ENCODE peak calls at places on chromosomes 11 and 22, in eight cellular contexts. T is right lobe of liver, J is lower leg skin, U is HCT116, C is transverse colon, P is ovary, K is tibial nerve, F is testis. H is an unnamed sample.

GRCh38 chr11:66268953-66269906 is 791 bp downstream of the RAB1B start:
- DNase-seq in T (no peak), J (no peak), U (no peak), C (no peak), P (no peak), K (no peak), F (no peak), H (no peak)

GRCh38 chr11:72625746-72626636 is 48.2 kb downstream of the PDE2A start:
- DNase-seq in T (peak), J (peak), U (no peak), C (peak), P (peak), K (peak), F (peak), H (peak)

GRCh38 chr11:30710216-30710615 is 124.1 kb upstream of the MPPED2 start:
- DNase-seq in T (no peak), J (no peak), U (no peak), C (no peak), P (no peak), K (no peak), F (no peak), H (no peak)

GRCh38 chr22:35734517-35734827 is 16.8 kb downstream of the APOL5 start:
- DNase-seq in T (peak), J (no peak), U (no peak), C (no peak), P (peak), K (no peak), F (no peak), H (no peak)

GRCh38 chr11:86914836-86915519 is 40.2 kb downstream of the FZD4 start:
- DNase-seq in T (no peak), J (no peak), U (no peak), C (no peak), P (no peak), K (no peak), F (no peak), H (no peak)

GRCh38 chr11:107689317-107690202 is 22.3 kb downstream of the SLN start:
- DNase-seq in T (peak), J (peak), U (peak), C (peak), P (peak), K (peak), F (peak), H (peak)

GRCh38 chr11:130737866-130738431 is 178.3 kb downstream of the SNX19 start:
- DNase-seq in T (no peak), J (no peak), U (no peak), C (no peak), P (peak), K (no peak), F (peak), H (peak)

GRCh38 chr22:40491990-40492631 is 121.7 kb downstream of the SGSM3 start:
- DNase-seq in T (no peak), J (peak), U (no peak), C (no peak), P (no peak), K (no peak), F (no peak), H (no peak)

GRCh38 chr11:75334402-75334891 is 17.0 kb downstream of the ARRB1 start:
- DNase-seq in T (no peak), J (no peak), U (no peak), C (no peak), P (no peak), K (no peak), F (no peak), H (no peak)

GRCh38 chr11:72141066-72141465 is 5.5 kb downstream of the FOLR3 start:
- DNase-seq in T (no peak), J (no peak), U (no peak), C (no peak), P (no peak), K (no peak), F (no peak), H (no peak)

GRCh38 chr22:45632791-45633515 is 38.7 kb upstream of the ATXN10 start:
- DNase-seq in T (no peak), J (no peak), U (no peak), C (no peak), P (no peak), K (no peak), F (no peak), H (no peak)

GRCh38 chr11:79414644-79415317 is 26.0 kb downstream of the TENM4 start:
- DNase-seq in T (no peak), J (no peak), U (no peak), C (no peak), P (peak), K (no peak), F (no peak), H (peak)

GRCh38 chr22:31344369-31345330 is 1.5 kb downstream of the PATZ1 start:
- DNase-seq in T (peak), J (peak), U (no peak), C (peak), P (peak), K (peak), F (peak), H (peak)

GRCh38 chr22:43320943-43321900 is 21.9 kb downstream of the SCUBE1 start:
- DNase-seq in T (no peak), J (no peak), U (no peak), C (no peak), P (no peak), K (no peak), F (peak), H (no peak)

GRCh38 chr22:28034760-28035401 is 115.8 kb upstream of the PITPNB start:
- DNase-seq in T (peak), J (peak), U (no peak), C (peak), P (peak), K (peak), F (peak), H (peak)

GRCh38 chr11:40170076-40170475 is 1289.4 kb downstream of the LRRC4C start:
- DNase-seq in T (no peak), J (no peak), U (no peak), C (no peak), P (no peak), K (no peak), F (no peak), H (no peak)

GRCh38 chr11:30863177-30863576 is 277.0 kb upstream of the MPPED2 start:
- DNase-seq in T (no peak), J (no peak), U (no peak), C (no peak), P (no peak), K (no peak), F (no peak), H (no peak)

GRCh38 chr11:29159552-29160465 is 857.0 kb downstream of the KCNA4 start:
- DNase-seq in T (no peak), J (no peak), U (peak), C (peak), P (no peak), K (no peak), F (peak), H (no peak)

GRCh38 chr22:20430641-20431519 is 6.7 kb downstream of the SCARF2 start:
- DNase-seq in T (no peak), J (no peak), U (peak), C (peak), P (peak), K (no peak), F (peak), H (no peak)

GRCh38 chr11:97786961-97787360 is 1233.8 kb upstream of the CNTN5 start:
- DNase-seq in T (no peak), J (no peak), U (no peak), C (no peak), P (no peak), K (no peak), F (no peak), H (no peak)

GRCh38 chr11:41659990-41660389 is 200.5 kb upstream of the LRRC4C start:
- DNase-seq in T (no peak), J (no peak), U (no peak), C (no peak), P (no peak), K (no peak), F (no peak), H (no peak)

GRCh38 chr11:77085652-77086051 is 17.0 kb upstream of the OMP start:
- DNase-seq in T (peak), J (no peak), U (no peak), C (peak), P (peak), K (peak), F (no peak), H (no peak)

GRCh38 chr11:13169709-13170108 is 107.9 kb upstream of the BMAL1 start:
- DNase-seq in T (no peak), J (no peak), U (peak), C (no peak), P (no peak), K (no peak), F (no peak), H (no peak)

GRCh38 chr22:25564320-25564978 is at the start of gene GRK3:
- DNase-seq in T (peak), J (peak), U (peak), C (peak), P (peak), K (peak), F (peak), H (peak)

GRCh38 chr11:14905104-14906033 is 13.3 kb upstream of the CYP2R1 start:
- DNase-seq in T (peak), J (no peak), U (no peak), C (peak), P (peak), K (peak), F (peak), H (peak)

GRCh38 chr11:108518581-108518980 is 20.4 kb upstream of the POGLUT3 start:
- DNase-seq in T (no peak), J (no peak), U (no peak), C (no peak), P (no peak), K (no peak), F (no peak), H (no peak)

GRCh38 chr22:23500508-23501208 is 79.4 kb downstream of the IGLL1 start:
- DNase-seq in T (peak), J (no peak), U (no peak), C (no peak), P (no peak), K (no peak), F (no peak), H (no peak)

GRCh38 chr11:122405788-122406341 is 249.7 kb upstream of the UBASH3B start:
- DNase-seq in T (no peak), J (no peak), U (no peak), C (no peak), P (no peak), K (no peak), F (no peak), H (no peak)

DNA sequence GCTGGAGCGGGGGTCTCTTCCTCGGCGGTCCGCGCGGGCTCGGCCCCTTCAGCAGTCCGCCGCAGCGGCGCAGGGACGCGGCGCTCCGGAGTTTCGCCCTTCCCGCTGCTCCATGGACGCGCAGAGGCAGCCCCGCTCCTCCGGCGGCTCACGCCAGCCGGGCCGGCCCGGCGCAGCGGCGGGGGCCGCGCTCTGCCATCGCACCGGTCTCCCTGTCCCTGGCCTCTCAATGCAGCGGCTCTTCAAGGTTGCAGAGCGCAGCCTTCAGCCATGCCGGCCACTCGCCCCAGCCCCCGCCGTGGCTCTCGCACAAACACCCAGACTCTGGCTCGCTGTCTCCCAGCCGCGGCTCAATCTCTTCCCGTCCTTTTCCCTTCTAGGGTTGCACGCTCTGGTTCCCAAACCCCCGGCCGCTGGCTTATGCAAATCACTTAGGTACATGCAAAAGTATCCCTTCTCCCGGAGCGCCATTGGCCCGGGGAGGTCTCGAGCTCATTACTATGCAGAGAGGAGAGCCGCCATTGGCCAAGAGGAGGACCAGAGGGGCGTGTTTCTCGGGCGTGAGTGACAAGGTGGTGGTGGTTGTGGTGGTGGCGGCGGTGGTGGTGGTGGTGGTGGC is at the start of gene LGR4:
- DNase-seq in T (peak), J (peak), U (peak), C (peak), P (peak), K (peak), F (peak), H (peak)
- TF ChIP-seq POLR2A in T (peak), J (no peak), U (no peak), C (peak), P (peak), K (peak), F (peak), H (no peak)

GRCh38 chr11:17515443-17516176 is 28.6 kb downstream of the USH1C start:
- DNase-seq in T (no peak), J (no peak), U (no peak), C (no peak), P (no peak), K (no peak), F (no peak), H (no peak)
- TF ChIP-seq POLR2A in T (no peak), J (no peak), U (no peak), C (no peak), P (no peak), K (no peak), F (no peak), H (no peak)

GRCh38 chr11:88175707-88176066 is 444 bp upstream of the RAB38 start:
- DNase-seq in T (no peak), J (no peak), U (no peak), C (no peak), P (no peak), K (no peak), F (peak), H (no peak)

GRCh38 chr11:88178211-88178610 is 3.0 kb upstream of the RAB38 start:
- DNase-seq in T (no peak), J (no peak), U (no peak), C (no peak), P (no peak), K (no peak), F (peak), H (no peak)

GRCh38 chr11:88171982-88172381 is 3.3 kb downstream of the RAB38 start:
- DNase-seq in T (no peak), J (no peak), U (no peak), C (no peak), P (no peak), K (no peak), F (no peak), H (no peak)

GRCh38 chr11:88175004-88175706 is at the start of gene RAB38:
- DNase-seq in T (peak), J (peak), U (peak), C (peak), P (peak), K (no peak), F (peak), H (no peak)

DNA sequence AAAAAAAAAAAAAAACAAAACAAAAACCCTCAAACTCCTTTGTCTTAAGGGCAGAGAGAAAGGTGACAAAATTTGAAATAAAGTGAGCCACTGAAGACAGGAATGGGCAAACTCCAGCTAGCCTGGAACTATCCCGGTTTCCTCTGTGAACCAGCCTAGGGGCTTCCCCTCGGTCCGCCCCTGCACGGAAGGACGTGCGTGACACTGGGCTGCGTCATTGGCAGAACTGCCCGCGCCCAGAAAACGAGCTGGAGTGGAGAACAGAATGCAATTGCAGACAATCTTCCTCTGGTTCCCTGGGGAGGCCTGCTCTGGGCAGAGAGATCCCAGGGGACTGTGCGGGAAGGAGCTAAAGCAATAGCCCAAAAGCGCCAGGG is 628 bp downstream of the RAB38 start:
- DNase-seq in T (peak), J (peak), U (peak), C (peak), P (peak), K (peak), F (peak), H (peak)
- TF ChIP-seq POLR2A in T (no peak), J (no peak), U (no peak), C (no peak), P (no peak), K (no peak), F (no peak), H (no peak)

DNA sequence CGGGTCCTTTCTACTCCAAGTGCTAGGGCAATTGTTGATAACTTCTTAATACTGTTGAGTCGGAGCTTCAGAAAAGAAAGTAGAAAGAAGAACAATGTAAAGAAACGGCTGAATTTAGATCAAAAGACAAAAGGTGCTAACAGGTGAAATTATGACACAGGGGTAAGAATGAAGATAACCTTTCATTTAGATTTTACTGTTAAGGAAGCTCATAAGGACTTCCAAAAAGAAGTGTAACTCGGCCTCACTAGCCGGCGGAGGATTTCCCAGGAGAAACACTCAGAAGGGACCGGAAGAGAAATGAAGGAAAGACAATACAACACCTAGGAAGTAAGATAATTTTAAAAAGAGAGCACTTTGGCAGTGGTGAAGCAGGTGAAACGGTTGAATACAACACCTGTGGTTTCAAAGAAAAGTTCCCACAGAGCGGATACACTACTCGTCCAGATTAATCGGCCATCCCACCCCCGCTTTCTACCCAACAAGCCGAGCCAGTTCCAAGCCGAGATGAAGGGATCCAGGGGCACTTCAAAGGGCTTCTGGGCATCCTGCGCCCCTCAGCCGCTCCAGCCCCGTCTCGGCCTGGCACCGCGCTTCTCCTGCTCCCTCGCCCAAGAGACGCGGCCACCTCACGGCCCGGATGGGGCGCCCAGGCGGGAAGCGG is 737 bp downstream of the PPP2R1B start:
- DNase-seq in T (no peak), J (no peak), U (no peak), C (no peak), P (no peak), K (no peak), F (peak), H (no peak)
- TF ChIP-seq POLR2A in T (no peak), J (no peak), U (no peak), C (no peak), P (no peak), K (no peak), F (no peak), H (no peak)

H was measured in heart left ventricle.